ENCODE peak calls at places on chromosomes 13 and 19, in four cellular contexts. A is bronchial epithelial cell, C is cardiac muscle cell, P is choroid plexus epithelial cell. H is an unnamed sample.

GRCh38 chr13:46552888-46553520 is at the start of gene LRCH1:
- DNase-seq in A (peak), C (peak), P (peak), H (peak)

GRCh38 chr13:97338571-97338970 is 95.4 kb upstream of the RAP2A start:
- DNase-seq in A (no peak), C (no peak), P (no peak), H (no peak)

GRCh38 chr19:35038623-35039512 is 2.7 kb upstream of the HPN start:
- DNase-seq in A (no peak), C (no peak), P (no peak), H (no peak)

GRCh38 chr13:75226755-75227435 is 255.1 kb downstream of the TBC1D4 start:
- DNase-seq in A (peak), C (no peak), P (peak), H (peak)

GRCh38 chr13:84985860-84986259 is 813.4 kb downstream of the SLITRK6 start:
- DNase-seq in A (peak), C (no peak), P (peak), H (no peak)

GRCh38 chr13:99053636-99054233 is 75.9 kb upstream of the DOCK9 start:
- DNase-seq in A (no peak), C (no peak), P (no peak), H (no peak)

GRCh38 chr13:83327091-83327490 is 555.2 kb downstream of the SLITRK1 start:
- DNase-seq in A (no peak), C (no peak), P (no peak), H (peak)

GRCh38 chr13:50129065-50129922 is 114.0 kb downstream of the KCNRG start:
- DNase-seq in A (no peak), C (peak), P (peak), H (no peak)

GRCh38 chr19:47190167-47190727 is 40.8 kb downstream of the BBC3 start:
- DNase-seq in A (peak), C (peak), P (peak), H (peak)

GRCh38 chr19:3122512-3122870 is 13.3 kb upstream of the GNA15 start:
- DNase-seq in A (no peak), C (no peak), P (no peak), H (no peak)

GRCh38 chr19:9075064-9075964 is 11.5 kb upstream of the OR1M1 start:
- DNase-seq in A (peak), C (peak), P (peak), H (peak)

GRCh38 chr13:32309812-32310706 is 5.1 kb downstream of the ZAR1L start:
- DNase-seq in A (peak), C (peak), P (peak), H (peak)

GRCh38 chr13:80382576-80382975 is 41.6 kb upstream of the SPRY2 start:
- DNase-seq in A (no peak), C (no peak), P (no peak), H (no peak)

GRCh38 chr19:14614099-14614412 is 31.2 kb downstream of the CLEC17A start:
- DNase-seq in A (no peak), C (no peak), P (no peak), H (no peak)
- TF ChIP-seq CTCF in A (no peak), C (no peak), P (no peak), H (no peak)

DNA sequence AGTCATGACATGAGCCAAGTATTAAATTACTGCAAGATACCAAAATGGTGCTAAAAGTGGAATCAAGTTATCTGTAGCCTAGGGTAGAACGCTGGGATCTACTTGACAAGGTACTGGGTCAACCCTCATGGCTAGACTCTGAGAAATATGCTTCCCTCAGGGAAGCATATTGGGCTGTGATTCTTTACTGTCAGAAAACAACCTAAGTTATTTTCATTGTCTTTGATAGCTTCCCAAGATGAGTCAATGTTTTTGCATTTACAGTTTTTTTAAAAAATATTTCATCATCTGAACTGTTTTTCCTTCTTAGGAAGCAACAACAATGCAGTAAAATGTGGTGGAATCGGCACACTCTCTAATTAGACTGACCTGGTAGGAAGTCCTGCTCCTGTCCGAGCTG is 218.0 kb downstream of the RGCC start:
- DNase-seq in A (peak), C (no peak), P (peak), H (peak)
- H3K4me3 ChIP-seq in A (no peak), C (no peak), P (no peak), H (no peak)

DNA sequence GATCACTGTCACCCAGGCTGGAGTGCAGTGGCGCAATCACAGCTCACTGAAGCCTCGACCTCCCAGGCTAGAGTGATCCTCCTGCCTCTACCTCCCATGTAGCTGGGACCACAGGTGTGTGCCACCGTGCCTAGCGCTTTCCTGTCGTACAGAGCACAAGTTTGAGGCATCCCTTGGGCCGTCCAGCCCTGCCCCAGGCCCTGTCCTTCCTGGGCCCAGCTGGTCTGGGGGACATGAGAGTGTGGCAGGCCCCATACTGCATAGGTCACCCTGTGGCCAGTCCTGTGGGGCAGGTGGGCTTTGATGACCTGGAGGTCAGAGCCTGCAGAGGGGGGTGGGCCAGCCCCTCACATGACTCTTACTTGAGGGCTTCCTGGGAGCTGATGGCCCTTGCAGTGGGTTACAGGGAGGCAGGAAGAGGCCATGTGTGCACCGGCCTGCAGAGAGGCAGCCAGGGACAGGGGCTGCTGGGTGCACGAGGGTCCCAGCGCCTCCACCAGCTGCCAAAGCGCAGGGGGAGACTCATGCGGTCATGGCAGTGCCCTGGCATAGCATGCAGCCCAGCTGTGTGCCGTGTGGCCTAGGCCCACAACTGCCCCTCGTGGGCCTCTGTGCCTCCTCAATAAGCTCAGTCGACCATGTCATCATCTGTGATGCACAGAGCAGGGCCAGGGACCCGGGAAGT is 61.4 kb downstream of the KDM4B start:
- DNase-seq in A (no peak), C (no peak), P (no peak), H (no peak)
- TF ChIP-seq CTCF in A (no peak), C (no peak), P (no peak), H (no peak)

GRCh38 chr13:43058318-43058674 is 34.9 kb downstream of the DNAJC15 start:
- DNase-seq in A (peak), C (no peak), P (peak), H (peak)
- H3K4me3 ChIP-seq in A (no peak), C (no peak), P (peak), H (no peak)

DNA sequence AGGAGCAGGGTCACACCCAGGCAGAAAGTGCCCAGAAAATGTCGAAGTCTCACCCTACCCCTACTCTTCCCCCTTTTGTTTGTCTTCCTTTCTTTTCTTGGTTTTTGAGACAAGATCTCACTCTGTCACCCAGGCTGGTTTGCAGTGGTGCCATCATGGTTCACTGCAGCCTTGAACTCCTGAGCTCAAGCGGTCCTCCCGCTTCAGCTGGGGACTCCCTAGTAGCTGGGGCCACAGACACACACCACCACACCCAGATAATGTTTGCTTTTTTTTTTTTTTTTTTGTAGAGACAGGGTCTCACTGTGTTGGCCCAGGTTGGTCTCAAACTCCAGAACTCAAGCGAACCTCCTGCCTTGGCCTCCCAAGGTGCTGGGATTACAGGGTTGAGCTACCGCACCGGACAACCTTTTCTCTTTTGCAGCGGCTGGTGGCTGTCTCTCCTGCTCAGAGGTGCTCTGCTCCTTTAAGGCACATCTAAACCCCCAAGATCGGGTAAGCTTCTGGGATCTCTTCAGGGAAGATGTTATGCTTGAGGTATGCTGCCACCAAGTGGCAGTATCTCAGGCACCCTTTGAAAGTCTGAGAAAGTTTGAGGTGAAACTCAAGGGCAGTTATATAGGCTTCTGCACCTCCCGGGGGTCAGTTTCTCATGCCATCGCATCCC is 22.4 kb upstream of the EBI3 start:
- DNase-seq in A (no peak), C (no peak), P (peak), H (no peak)
- TF ChIP-seq CTCF in A (no peak), C (peak), P (peak), H (peak)

GRCh38 chr19:6772028-6772865 is at the start of gene VAV1:
- DNase-seq in A (no peak), C (no peak), P (no peak), H (no peak)
- H3K4me3 ChIP-seq in A (no peak), C (no peak), P (no peak), H (no peak)

DNA sequence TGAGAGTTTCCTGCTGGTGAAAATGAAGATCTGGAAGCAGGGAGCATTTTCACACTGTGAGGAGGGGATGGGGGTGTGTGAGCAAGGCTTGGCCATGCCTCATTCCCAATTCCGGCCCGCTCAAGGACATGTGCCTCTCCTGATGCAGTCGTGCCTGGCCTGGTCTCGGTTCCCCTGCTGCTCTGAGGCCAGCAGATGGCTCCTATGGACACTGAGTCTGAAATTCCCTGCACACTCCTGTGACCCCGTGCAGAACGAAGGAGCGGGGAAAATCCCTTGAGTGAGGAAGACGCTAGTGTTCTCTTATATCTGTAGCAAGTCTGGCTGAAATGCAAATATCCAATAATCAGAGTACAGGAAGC is 363 bp upstream of the ZNF763 start:
- DNase-seq in A (no peak), C (no peak), P (no peak), H (no peak)
- TF ChIP-seq CTCF in A (peak), C (peak), P (peak), H (peak)

DNA sequence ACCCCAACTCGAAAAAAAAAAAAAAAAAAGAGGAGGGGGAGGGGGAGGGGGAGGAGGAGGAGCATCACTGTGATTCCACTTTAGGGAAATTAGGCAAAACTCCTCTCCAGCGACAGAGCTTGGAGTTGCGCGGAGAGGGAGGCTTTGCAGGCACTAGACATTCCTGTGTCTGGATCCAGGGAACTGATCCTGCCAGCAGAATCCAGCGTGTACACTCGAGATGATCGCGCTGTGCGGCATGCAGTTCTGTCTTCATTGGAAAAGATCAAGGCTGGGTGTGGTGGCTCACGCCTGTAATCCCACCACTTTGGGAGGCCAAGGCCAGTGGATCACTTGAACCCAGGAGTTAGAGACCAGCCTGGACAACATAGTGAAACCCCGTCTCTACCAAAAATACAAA is 29.6 kb upstream of the KLF2 start:
- DNase-seq in A (no peak), C (no peak), P (no peak), H (no peak)
- H3K4me3 ChIP-seq in A (no peak), C (no peak), P (no peak), H (no peak)

H was measured in epithelial cell of esophagus.